ENCODE peak calls at places on chromosomes 5 and 9, in five cellular contexts. G is HepG2, P is adrenal gland, B is BE2C, N is body of pancreas. A is an unnamed sample.

GRCh38 chr5:10323588-10324488 is 16.1 kb upstream of the CMBL start:
- DNase-seq in G (peak; percentile 30), P (no peak), B (no peak), N (no peak), A (no peak)

GRCh38 chr5:101679816-101680215 is 616.3 kb downstream of the SLCO4C1 start:
- DNase-seq in G (no peak), P (no peak), B (no peak), N (no peak), A (no peak)

GRCh38 chr9:115369322-115369957 is 251.5 kb upstream of the TNC start:
- DNase-seq in G (no peak), P (no peak), B (no peak), N (no peak), A (peak; percentile 3)

GRCh38 chr9:137430723-137431415 is 7.7 kb downstream of the NOXA1 start:
- DNase-seq in G (no peak), P (no peak), B (peak; percentile 16), N (no peak), A (peak; percentile 36)

GRCh38 chr9:35728041-35728971 is 3.7 kb downstream of the TLN1 start:
- DNase-seq in G (peak; percentile 91), P (peak; percentile 93), B (no peak), N (peak; percentile 68), A (peak; percentile 79)

GRCh38 chr9:8616419-8616818 is 816.8 kb upstream of the DMAC1 start:
- DNase-seq in G (no peak), P (no peak), B (no peak), N (no peak), A (no peak)

GRCh38 chr5:60829490-60830266 is 14.4 kb downstream of the ELOVL7 start:
- DNase-seq in G (no peak), P (no peak), B (no peak), N (no peak), A (no peak)

GRCh38 chr5:158100373-158100902 is 241.5 kb upstream of the CLINT1 start:
- DNase-seq in G (no peak), P (no peak), B (no peak), N (no peak), A (no peak)

GRCh38 chr5:155587458-155587857 is 573.9 kb downstream of the KIF4B start:
- DNase-seq in G (no peak), P (no peak), B (no peak), N (no peak), A (no peak)

GRCh38 chr5:147303976-147304375 is 69.2 kb downstream of the STK32A start:
- DNase-seq in G (no peak), P (peak; percentile 65), B (no peak), N (no peak), A (no peak)

GRCh38 chr9:8750639-8751041 is 951.1 kb upstream of the DMAC1 start:
- DNase-seq in G (no peak), P (no peak), B (no peak), N (no peak), A (no peak)

GRCh38 chr9:133895335-133895734 is 96.8 kb downstream of the VAV2 start:
- DNase-seq in G (no peak), P (no peak), B (no peak), N (no peak), A (no peak)

GRCh38 chr5:68053202-68053601 is 162.4 kb upstream of the PIK3R1 start:
- DNase-seq in G (no peak), P (no peak), B (no peak), N (no peak), A (no peak)

GRCh38 chr5:23476580-23476979 is 30.8 kb upstream of the PRDM9 start:
- DNase-seq in G (no peak), P (no peak), B (no peak), N (no peak), A (no peak)

GRCh38 chr9:136927343-136928261 is 16.9 kb downstream of the FBXW5 start:
- DNase-seq in G (no peak), P (no peak), B (no peak), N (no peak), A (no peak)

GRCh38 chr5:88679638-88680037 is 203.3 kb downstream of the MEF2C start:
- DNase-seq in G (no peak), P (no peak), B (no peak), N (no peak), A (no peak)

GRCh38 chr9:132898043-132898442 is 19.3 kb downstream of the SPACA9 start:
- DNase-seq in G (no peak), P (no peak), B (no peak), N (no peak), A (no peak)

GRCh38 chr5:115962565-115963402 is 509 bp downstream of the LVRN start:
- DNase-seq in G (no peak), P (peak; percentile 28), B (peak; percentile 12), N (peak; percentile 20), A (no peak)

GRCh38 chr9:96222132-96222531 is 79.8 kb downstream of the HSD17B3 start:
- DNase-seq in G (no peak), P (no peak), B (no peak), N (no peak), A (no peak)

GRCh38 chr5:38009754-38010386 is 170.0 kb upstream of the GDNF start:
- DNase-seq in G (no peak), P (no peak), B (peak; percentile 10), N (no peak), A (no peak)

GRCh38 chr5:57836921-57837320 is 354.3 kb upstream of the ACTBL2 start:
- DNase-seq in G (no peak), P (no peak), B (no peak), N (no peak), A (no peak)

GRCh38 chr5:66864240-66864884 is 268.2 kb downstream of the MAST4 start:
- DNase-seq in G (peak; percentile 15), P (no peak), B (peak; percentile 40), N (peak; percentile 11), A (peak; percentile 69)

GRCh38 chr9:121744002-121744686 is 92.7 kb downstream of the DAB2IP start:
- DNase-seq in G (peak; percentile 74), P (peak; percentile 88), B (peak; percentile 72), N (peak; percentile 78), A (peak; percentile 78)

DNA sequence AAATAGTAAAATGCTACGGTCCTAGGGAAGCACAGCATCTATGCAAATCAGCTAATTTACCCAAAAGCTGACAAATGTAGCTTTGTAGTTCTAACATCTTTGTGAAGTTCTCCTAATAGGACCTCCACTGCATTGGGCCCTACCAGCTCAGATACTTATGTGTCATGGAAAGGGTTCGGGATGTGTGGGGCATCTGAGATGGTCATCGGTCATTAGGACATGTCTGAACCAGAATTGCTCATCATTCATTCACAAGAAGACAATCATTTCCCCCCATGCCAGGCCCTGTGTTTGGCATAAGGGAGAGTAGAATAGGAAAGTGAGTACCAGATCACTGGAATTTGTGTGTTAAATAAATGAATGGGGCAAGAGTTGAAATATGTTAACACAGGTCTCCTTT is 35.7 kb downstream of the PWWP2A start:
- DNase-seq in G (no peak), P (no peak), B (no peak), N (no peak), A (no peak)
- H3K4me3 ChIP-seq in G (no peak overlapping the region), P (no peak overlapping the region), B (no peak overlapping the region), N (no peak overlapping the region), A (no peak overlapping the region)

GRCh38 chr9:127539982-127540663 is 72.0 kb upstream of the STXBP1 start:
- DNase-seq in G (no peak), P (no peak), B (no peak), N (peak; percentile 80), A (no peak)

GRCh38 chr9:127541865-127542264 is 70.2 kb upstream of the STXBP1 start:
- DNase-seq in G (no peak), P (no peak), B (no peak), N (no peak), A (no peak)

GRCh38 chr9:127541176-127541575 is 70.9 kb upstream of the STXBP1 start:
- DNase-seq in G (no peak), P (no peak), B (no peak), N (no peak), A (no peak)

GRCh38 chr9:127539259-127539981 is 72.7 kb upstream of the STXBP1 start:
- DNase-seq in G (no peak), P (peak; percentile 70), B (no peak), N (no peak), A (no peak)

GRCh38 chr9:127540664-127541041 is 71.4 kb upstream of the STXBP1 start:
- DNase-seq in G (no peak), P (no peak), B (no peak), N (no peak), A (no peak)
- TF ChIP-seq CTCF in G (no peak), P (no peak), B (no peak), N (no peak), A (no peak)

GRCh38 chr5:126046996-126047395 is 376.2 kb upstream of the GRAMD2B start:
- DNase-seq in G (no peak), P (no peak), B (peak; percentile 22), N (no peak), A (no peak)
- H3K9me3 ChIP-seq in G (no peaks in the 10 kb centered on the region), P (no peaks in the 10 kb centered on the region), B (no peaks in the 10 kb centered on the region), N (no peaks in the 10 kb centered on the region), A (no peaks in the 10 kb centered on the region)

GRCh38 chr5:136467632-136468031 is 102.3 kb upstream of the TRPC7 start:
- DNase-seq in G (no peak), P (no peak), B (no peak), N (no peak), A (no peak)
- H3K4me3 ChIP-seq in G (no peak overlapping the region), P (no peak overlapping the region), B (no peak overlapping the region), N (no peak overlapping the region), A (no peak overlapping the region)

GRCh38 chr5:128494516-128494915 is 43.5 kb downstream of the FBN2 start:
- DNase-seq in G (no peak), P (no peak), B (no peak), N (no peak), A (no peak)
- TF ChIP-seq CTCF in G (no peak), P (no peak), B (peak; percentile 27), N (no peak), A (no peak)

GRCh38 chr5:8478308-8478707 is 609.4 kb downstream of the MTRR start:
- DNase-seq in G (no peak), P (no peak), B (no peak), N (no peak), A (no peak)

GRCh38 chr5:8473016-8473415 is 604.1 kb downstream of the MTRR start:
- DNase-seq in G (no peak), P (no peak), B (no peak), N (no peak), A (no peak)

GRCh38 chr5:8470489-8470888 is 601.5 kb downstream of the MTRR start:
- DNase-seq in G (no peak), P (no peak), B (no peak), N (no peak), A (no peak)

GRCh38 chr5:8474569-8474930 is 605.6 kb downstream of the MTRR start:
- DNase-seq in G (no peak), P (no peak), B (no peak), N (no peak), A (no peak)

DNA sequence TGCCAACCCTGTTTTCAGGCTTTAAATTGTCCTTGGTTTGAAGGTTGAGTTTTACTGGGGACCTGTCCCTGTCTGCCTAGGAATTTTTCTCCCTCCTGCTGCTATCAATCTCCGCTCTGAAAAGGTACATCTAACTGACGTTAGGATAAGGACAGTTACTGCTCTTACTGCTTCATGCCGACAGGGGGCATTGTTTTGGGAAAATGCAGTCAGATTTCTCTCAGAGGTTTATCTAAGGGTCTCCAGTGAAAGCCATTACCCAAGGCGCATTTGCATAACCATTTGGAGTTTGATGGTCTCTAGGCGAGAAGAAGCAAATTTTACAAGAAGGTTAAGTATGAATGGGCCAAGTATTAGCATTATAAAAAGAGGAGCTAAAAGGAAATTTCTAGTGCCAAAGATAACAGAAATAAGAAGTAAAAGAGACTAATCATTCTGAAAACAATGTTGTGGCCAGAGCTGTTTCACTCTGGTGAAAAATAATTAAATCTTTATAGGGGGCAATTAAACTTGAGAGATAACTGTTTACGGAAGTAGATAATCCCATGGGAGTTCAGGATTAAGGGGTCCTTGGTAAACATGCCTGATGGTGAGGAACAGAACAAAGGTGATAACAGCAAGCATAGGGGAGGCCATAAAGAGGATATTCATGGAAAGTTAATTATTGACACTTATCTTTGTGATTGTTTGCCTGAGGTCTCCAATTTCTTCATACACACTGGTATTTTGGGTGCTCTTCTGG is 605.0 kb downstream of the MTRR start:
- DNase-seq in G (no peak), P (no peak), B (no peak), N (no peak), A (no peak)
- H3K9me3 ChIP-seq in G (peaks cover 82% of the 10 kb centered on the region), P (no peaks in the 10 kb centered on the region), B (peaks cover 8% of the 10 kb centered on the region), N (no peaks in the 10 kb centered on the region), A (peaks cover 17% of the 10 kb centered on the region)

A was measured in mucosa of descending colon.